ENCODE peak calls at places on chromosomes 6 and 20, in eight cellular contexts. G is GM20000, E is retinal pigment epithelial cell, H is AG10803, O is HL-60, M is nephron progenitor cell, U is upper lobe of left lung, W is upper lobe of right lung. B is an unnamed sample.

GRCh38 chr20:38355161-38356012 is 9.1 kb downstream of the LBP start:
- DNase-seq in U (no peak), G (no peak), O (no peak), H (no peak), M (no peak), W (no peak), E (no peak), B (no peak)

GRCh38 chr6:71420693-71421328 is 132.2 kb downstream of the OGFRL1 start:
- DNase-seq in E (peak), O (no peak), G (peak), U (peak), H (peak), M (peak), W (peak), B (peak)

GRCh38 chr6:44119704-44120262 is 7.5 kb downstream of the MRPL14 start:
- DNase-seq in O (no peak), G (no peak), H (no peak), U (no peak), E (no peak), W (peak), M (no peak), B (no peak)

GRCh38 chr6:44100088-44100550 is 27.1 kb downstream of the MRPL14 start:
- DNase-seq in O (peak), E (no peak), M (no peak), W (no peak), G (no peak), U (no peak), H (no peak), B (no peak)

GRCh38 chr6:143647712-143648111 is 30.1 kb upstream of the PHACTR2 start:
- DNase-seq in G (no peak), H (no peak), M (no peak), E (no peak), U (no peak), O (peak), W (no peak), B (no peak)

GRCh38 chr20:63025534-63026331 is 19.0 kb upstream of the BHLHE23 start:
- DNase-seq in G (peak), E (peak), W (peak), M (no peak), U (peak), H (peak), O (peak), B (no peak)

GRCh38 chr6:99822741-99823512 is 171.1 kb downstream of the MCHR2 start:
- DNase-seq in E (peak), G (peak), U (no peak), H (peak), M (peak), W (no peak), O (peak), B (no peak)

GRCh38 chr20:19922716-19923115 is 94.4 kb upstream of the NAA20 start:
- DNase-seq in H (no peak), U (no peak), O (no peak), M (no peak), E (no peak), W (no peak), G (no peak), B (no peak)

GRCh38 chr20:19726126-19726525 is 31.9 kb upstream of the RIN2 start:
- DNase-seq in H (peak), W (no peak), E (no peak), G (no peak), U (no peak), O (no peak), M (no peak), B (no peak)

GRCh38 chr6:4253604-4254211 is 118.3 kb upstream of the ECI2 start:
- DNase-seq in H (peak), G (no peak), O (no peak), M (peak), U (no peak), W (no peak), E (no peak), B (no peak)

GRCh38 chr6:81808834-81809598 is 56.5 kb upstream of the TENT5A start:
- DNase-seq in G (no peak), E (no peak), O (peak), M (no peak), H (no peak), W (no peak), U (no peak), B (no peak)

GRCh38 chr20:50953821-50954220 is 4.5 kb downstream of the DPM1 start:
- DNase-seq in U (no peak), H (no peak), O (no peak), M (no peak), E (no peak), G (no peak), W (no peak), B (no peak)

GRCh38 chr20:20549267-20549612 is 163.2 kb downstream of the RALGAPA2 start:
- DNase-seq in E (no peak), U (no peak), W (no peak), H (no peak), G (no peak), O (no peak), M (no peak), B (no peak)

GRCh38 chr6:170437719-170438401 is 115.2 kb downstream of the PSMB1 start:
- DNase-seq in H (no peak), O (no peak), E (no peak), M (no peak), G (no peak), W (no peak), U (no peak), B (peak)

GRCh38 chr6:44051516-44051915 is 75.7 kb downstream of the MRPL14 start:
- DNase-seq in M (no peak), U (peak), W (no peak), G (no peak), H (peak), E (peak), O (no peak), B (no peak)

GRCh38 chr6:26602262-26602661 is 5.5 kb downstream of the ABT1 start:
- DNase-seq in H (no peak), G (no peak), O (no peak), M (no peak), E (no peak), W (no peak), U (no peak), B (no peak)

GRCh38 chr6:18138906-18139305 is 16.0 kb downstream of the TPMT start:
- DNase-seq in U (no peak), W (no peak), O (no peak), G (no peak), M (no peak), E (no peak), H (no peak), B (no peak)

GRCh38 chr20:52049001-52049731 is 142.4 kb downstream of the ZFP64 start:
- DNase-seq in O (no peak), H (peak), U (no peak), M (peak), W (no peak), G (no peak), E (no peak), B (no peak)

GRCh38 chr6:144346719-144347446 is 61.7 kb downstream of the UTRN start:
- DNase-seq in O (no peak), M (no peak), E (no peak), H (peak), W (no peak), U (no peak), G (no peak), B (no peak)

GRCh38 chr6:12324741-12325140 is 34.6 kb downstream of the EDN1 start:
- DNase-seq in W (no peak), G (no peak), O (no peak), E (no peak), U (no peak), M (no peak), H (no peak), B (no peak)

GRCh38 chr20:45069261-45069660 is 31.7 kb downstream of the KCNS1 start:
- DNase-seq in W (no peak), H (no peak), G (no peak), O (no peak), E (no peak), M (no peak), U (no peak), B (no peak)

GRCh38 chr20:2470051-2470431 is 548 bp downstream of the SNRPB start:
- DNase-seq in M (peak), W (no peak), U (no peak), H (peak), O (peak), G (peak), E (no peak), B (no peak)

GRCh38 chr6:131687022-131687421 is 14.2 kb downstream of the OR2A4 start:
- DNase-seq in M (no peak), H (no peak), E (no peak), W (no peak), U (no peak), G (no peak), O (no peak), B (no peak)

GRCh38 chr6:3031857-3032256 is 32.2 kb downstream of the NQO2 start:
- DNase-seq in G (no peak), M (no peak), H (no peak), O (no peak), U (no peak), W (no peak), E (no peak), B (no peak)

GRCh38 chr6:155389130-155389529 is 66.5 kb downstream of the NOX3 start:
- DNase-seq in H (peak), U (no peak), W (no peak), E (no peak), O (no peak), M (no peak), G (no peak), B (no peak)

GRCh38 chr20:62922451-62922921 is 3.8 kb downstream of the DIDO1 start:
- DNase-seq in H (no peak), U (no peak), W (no peak), E (no peak), G (no peak), O (no peak), M (no peak), B (no peak)

GRCh38 chr20:36320261-36320897 is 14.2 kb downstream of the DLGAP4 start:
- DNase-seq in O (no peak), W (no peak), E (no peak), M (no peak), G (no peak), U (no peak), H (no peak), B (no peak)

GRCh38 chr6:75199856-75200255 is 6.0 kb downstream of the COL12A1 start:
- DNase-seq in G (no peak), E (no peak), M (no peak), U (no peak), O (no peak), H (no peak), W (no peak), B (no peak)

GRCh38 chr6:75202676-75203131 is 3.1 kb downstream of the COL12A1 start:
- DNase-seq in H (no peak), M (peak), U (peak), W (no peak), E (no peak), O (no peak), G (no peak), B (no peak)

GRCh38 chr6:75203721-75204120 is 2.1 kb downstream of the COL12A1 start:
- DNase-seq in G (no peak), U (no peak), O (no peak), W (no peak), M (no peak), H (peak), E (no peak), B (no peak)

GRCh38 chr6:75201076-75201475 is 4.8 kb downstream of the COL12A1 start:
- DNase-seq in G (no peak), M (no peak), O (no peak), W (no peak), E (no peak), U (no peak), H (no peak), B (no peak)

GRCh38 chr6:75201901-75202672 is 3.8 kb downstream of the COL12A1 start:
- DNase-seq in M (peak), W (no peak), O (no peak), G (peak), H (no peak), E (no peak), U (peak), B (no peak)
- TF ChIP-seq CTCF in M (no peak), W (no peak), O (no peak), G (no peak), H (no peak), E (peak), U (no peak), B (no peak)

DNA sequence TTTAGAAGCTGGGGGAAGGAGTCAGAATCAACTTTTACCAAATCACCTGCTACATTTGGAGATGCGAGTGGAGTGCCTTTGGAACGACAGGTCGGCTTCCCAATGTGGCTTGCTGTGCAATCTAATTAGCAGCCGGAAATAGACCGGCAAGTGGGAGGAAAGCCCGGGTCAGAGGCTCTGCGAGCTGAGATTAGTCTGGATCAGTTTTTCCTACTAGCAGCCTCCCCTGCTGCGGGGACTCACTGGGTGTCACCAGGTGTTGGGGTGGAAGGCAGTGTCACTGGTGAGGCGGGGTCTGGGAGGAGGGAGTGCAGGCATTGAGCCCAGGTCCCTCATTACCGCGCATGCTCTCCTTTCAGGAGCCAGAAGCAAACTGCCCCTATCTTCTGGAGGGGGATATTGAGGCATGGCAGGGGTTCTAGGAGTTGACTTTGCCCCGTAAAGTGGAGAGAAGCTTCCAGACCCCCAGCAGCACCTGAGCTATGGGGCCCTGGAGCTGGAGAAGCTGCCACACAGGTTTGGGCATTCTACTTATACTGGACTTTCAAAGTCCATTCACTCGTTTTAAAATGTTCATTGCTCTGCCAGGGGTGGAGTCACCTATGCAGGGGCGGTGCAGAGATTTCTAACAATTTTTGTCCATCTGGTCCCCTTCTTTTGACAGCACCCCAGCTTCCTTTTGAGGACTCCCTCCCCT is 11.1 kb downstream of the SULF2 start:
- DNase-seq in U (no peak), G (no peak), E (no peak), M (no peak), O (no peak), W (no peak), H (no peak), B (no peak)
- TF ChIP-seq CTCF in U (no peak), G (no peak), E (no peak), M (no peak), O (no peak), W (no peak), H (no peak), B (no peak)

DNA sequence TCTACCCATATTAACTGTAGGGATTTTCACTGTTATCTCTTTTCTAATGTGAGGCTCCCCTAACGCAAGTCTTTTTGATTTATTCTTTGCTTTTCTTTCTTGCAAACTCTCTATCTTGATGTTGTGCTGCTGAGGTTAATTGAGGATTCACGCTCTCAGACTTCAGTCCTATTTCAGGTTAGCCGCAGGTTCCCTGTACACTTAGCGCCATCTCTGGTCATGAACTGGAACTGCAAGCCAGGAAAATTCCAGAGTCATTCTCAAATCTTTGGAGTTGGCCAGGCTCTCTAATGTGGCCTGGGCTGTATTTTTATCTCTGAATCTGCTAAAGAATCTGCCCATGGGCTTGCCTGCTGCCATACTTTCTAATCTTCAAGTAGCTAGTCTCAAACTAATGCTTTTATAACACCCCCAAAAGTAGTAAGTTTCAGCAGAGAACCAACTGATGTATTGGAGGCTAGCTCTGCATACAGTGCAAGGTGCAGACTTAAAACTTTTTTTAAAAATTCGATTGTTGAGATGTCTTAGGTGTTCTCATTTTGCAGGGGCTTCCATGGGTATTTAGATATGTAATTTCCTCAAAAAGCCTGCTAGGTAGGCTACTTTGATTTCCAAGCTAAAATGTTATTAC is 91.1 kb upstream of the OPRM1 start:
- DNase-seq in W (no peak), O (peak), E (no peak), G (peak), U (no peak), M (peak), H (peak), B (no peak)
- TF ChIP-seq CTCF in W (peak), O (peak), E (peak), G (peak), U (peak), M (peak), H (peak), B (peak)

DNA sequence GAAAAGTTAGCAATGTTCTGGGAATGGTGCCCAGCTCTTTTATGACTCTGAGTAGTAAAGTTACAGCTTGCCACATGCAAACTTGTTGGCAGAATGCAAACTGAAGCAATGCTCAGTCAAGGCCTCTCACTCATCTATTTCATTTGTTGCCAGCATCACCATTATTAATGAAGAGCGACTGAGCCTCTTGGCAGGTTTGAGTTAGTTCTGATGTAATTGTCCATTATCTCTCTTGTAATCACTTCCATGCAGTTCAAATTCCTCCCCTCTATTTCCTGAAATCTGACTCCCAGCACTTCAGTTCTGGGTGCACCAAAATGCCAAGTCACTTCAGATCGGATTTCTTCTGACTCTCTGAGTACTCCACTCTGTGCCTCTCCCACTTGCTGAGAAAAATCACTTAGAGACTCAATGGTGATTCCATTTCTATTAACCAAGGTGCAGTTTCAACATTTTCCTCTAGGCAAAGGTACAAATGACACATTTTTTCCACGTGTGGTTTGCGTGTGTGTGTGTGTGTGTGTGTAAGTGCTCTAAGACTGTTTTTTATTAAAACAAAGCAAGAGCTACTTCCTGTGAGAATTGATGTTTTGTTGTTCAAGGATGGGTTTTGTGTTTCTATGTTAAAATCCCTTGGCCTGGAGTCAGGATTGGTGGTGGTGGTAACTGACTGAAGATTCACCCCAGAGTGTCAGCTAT is 154.2 kb upstream of the STMND1 start:
- DNase-seq in O (no peak), G (no peak), U (no peak), M (no peak), H (peak), E (peak), W (no peak), B (no peak)
- TF ChIP-seq CTCF in O (no peak), G (no peak), U (no peak), M (no peak), H (peak), E (no peak), W (no peak), B (no peak)

B was measured in type B pancreatic cell.